ENCODE peak calls at places on chromosomes 12 and 14, in nine cellular contexts. One of them, this sample, is unnamed.

GRCh38 chr14:53432378-53432802 is 279.3 kb upstream of the DDHD1 start:
- DNase-seq in Peyer's patch: no peak
- DNase-seq in GM13977: peak; percentile 63
- DNase-seq in NCI-H2171: no peak
- DNase-seq in activated CD4-positive, alpha-beta memory T cell treated with anti-CD3 and anti-CD28 coated beads, Interleukin-2, amount 10 ng/mL, durations not matched to agents 7 days and 5 days: no peak
- DNase-seq in brain microvascular endothelial cell: peak; percentile 6
- DNase-seq in NCI-H1048: no peak
- DNase-seq in lower leg skin: no peak
- DNase-seq in germinal center: peak; percentile 41
- DNase-seq in this sample: no peak

GRCh38 chr12:100927825-100928224 is 133.2 kb downstream of the ANO4 start:
- DNase-seq in NCI-H2171: no peak
- DNase-seq in NCI-H1048: no peak
- DNase-seq in Peyer's patch: no peak
- DNase-seq in lower leg skin: no peak
- DNase-seq in GM13977: no peak
- DNase-seq in activated CD4-positive, alpha-beta memory T cell treated with anti-CD3 and anti-CD28 coated beads, Interleukin-2, amount 10 ng/mL, durations not matched to agents 7 days and 5 days: no peak
- DNase-seq in germinal center: no peak
- DNase-seq in brain microvascular endothelial cell: peak; percentile 19
- DNase-seq in this sample: no peak

GRCh38 chr14:103101964-103102688 is 7.6 kb downstream of the EXOC3L4 start:
- DNase-seq in activated CD4-positive, alpha-beta memory T cell treated with anti-CD3 and anti-CD28 coated beads, Interleukin-2, amount 10 ng/mL, durations not matched to agents 7 days and 5 days: no peak
- DNase-seq in GM13977: no peak
- DNase-seq in lower leg skin: no peak
- DNase-seq in NCI-H1048: no peak
- DNase-seq in Peyer's patch: no peak
- DNase-seq in brain microvascular endothelial cell: no peak
- DNase-seq in germinal center: no peak
- DNase-seq in NCI-H2171: no peak
- DNase-seq in this sample: no peak

GRCh38 chr12:78473136-78473535 is 391.4 kb upstream of the SYT1 start:
- DNase-seq in NCI-H2171: peak; percentile 21
- DNase-seq in Peyer's patch: no peak
- DNase-seq in NCI-H1048: no peak
- DNase-seq in brain microvascular endothelial cell: peak; percentile 29
- DNase-seq in germinal center: no peak
- DNase-seq in lower leg skin: no peak
- DNase-seq in activated CD4-positive, alpha-beta memory T cell treated with anti-CD3 and anti-CD28 coated beads, Interleukin-2, amount 10 ng/mL, durations not matched to agents 7 days and 5 days: no peak
- DNase-seq in GM13977: no peak
- DNase-seq in this sample: no peak

GRCh38 chr12:68067762-68068376 is 78.6 kb downstream of the IFNG-AS1 start:
- DNase-seq in activated CD4-positive, alpha-beta memory T cell treated with anti-CD3 and anti-CD28 coated beads, Interleukin-2, amount 10 ng/mL, durations not matched to agents 7 days and 5 days: no peak
- DNase-seq in Peyer's patch: no peak
- DNase-seq in lower leg skin: no peak
- DNase-seq in GM13977: no peak
- DNase-seq in brain microvascular endothelial cell: no peak
- DNase-seq in germinal center: no peak
- DNase-seq in NCI-H1048: no peak
- DNase-seq in NCI-H2171: no peak
- DNase-seq in this sample: no peak

GRCh38 chr12:113190761-113191160 is 5.2 kb downstream of the RITA1 start:
- DNase-seq in activated CD4-positive, alpha-beta memory T cell treated with anti-CD3 and anti-CD28 coated beads, Interleukin-2, amount 10 ng/mL, durations not matched to agents 7 days and 5 days: no peak
- DNase-seq in lower leg skin: no peak
- DNase-seq in germinal center: no peak
- DNase-seq in GM13977: no peak
- DNase-seq in NCI-H2171: no peak
- DNase-seq in Peyer's patch: no peak
- DNase-seq in NCI-H1048: no peak
- DNase-seq in brain microvascular endothelial cell: peak; percentile 29
- DNase-seq in this sample: no peak

GRCh38 chr12:81377771-81378170 is 299.9 kb downstream of the ACSS3 start:
- DNase-seq in GM13977: no peak
- DNase-seq in Peyer's patch: no peak
- DNase-seq in brain microvascular endothelial cell: no peak
- DNase-seq in NCI-H1048: no peak
- DNase-seq in activated CD4-positive, alpha-beta memory T cell treated with anti-CD3 and anti-CD28 coated beads, Interleukin-2, amount 10 ng/mL, durations not matched to agents 7 days and 5 days: no peak
- DNase-seq in NCI-H2171: no peak
- DNase-seq in lower leg skin: no peak
- DNase-seq in germinal center: no peak
- DNase-seq in this sample: no peak

GRCh38 chr14:105060751-105061427 is 4.3 kb downstream of the GPR132 start:
- DNase-seq in brain microvascular endothelial cell: no peak
- DNase-seq in NCI-H2171: no peak
- DNase-seq in activated CD4-positive, alpha-beta memory T cell treated with anti-CD3 and anti-CD28 coated beads, Interleukin-2, amount 10 ng/mL, durations not matched to agents 7 days and 5 days: peak; percentile 67
- DNase-seq in GM13977: no peak
- DNase-seq in Peyer's patch: peak; percentile 85
- DNase-seq in NCI-H1048: no peak
- DNase-seq in lower leg skin: peak; percentile 88
- DNase-seq in germinal center: peak; percentile 69
- DNase-seq in this sample: no peak

GRCh38 chr12:111359231-111359913 is 9.5 kb downstream of the PHETA1 start:
- DNase-seq in lower leg skin: no peak
- DNase-seq in brain microvascular endothelial cell: no peak
- DNase-seq in activated CD4-positive, alpha-beta memory T cell treated with anti-CD3 and anti-CD28 coated beads, Interleukin-2, amount 10 ng/mL, durations not matched to agents 7 days and 5 days: peak; percentile 54
- DNase-seq in NCI-H1048: no peak
- DNase-seq in Peyer's patch: no peak
- DNase-seq in NCI-H2171: no peak
- DNase-seq in germinal center: no peak
- DNase-seq in GM13977: no peak
- DNase-seq in this sample: peak; percentile 36

GRCh38 chr12:57724936-57725740 is 13.4 kb downstream of the AGAP2 start:
- DNase-seq in NCI-H1048: no peak
- DNase-seq in activated CD4-positive, alpha-beta memory T cell treated with anti-CD3 and anti-CD28 coated beads, Interleukin-2, amount 10 ng/mL, durations not matched to agents 7 days and 5 days: no peak
- DNase-seq in lower leg skin: peak; percentile 77
- DNase-seq in Peyer's patch: peak; percentile 43
- DNase-seq in GM13977: peak; percentile 14
- DNase-seq in brain microvascular endothelial cell: no peak
- DNase-seq in germinal center: no peak
- DNase-seq in NCI-H2171: no peak
- DNase-seq in this sample: no peak

GRCh38 chr12:73390256-73390655 is 1118.1 kb downstream of the TRHDE start:
- DNase-seq in brain microvascular endothelial cell: no peak
- DNase-seq in NCI-H1048: no peak
- DNase-seq in activated CD4-positive, alpha-beta memory T cell treated with anti-CD3 and anti-CD28 coated beads, Interleukin-2, amount 10 ng/mL, durations not matched to agents 7 days and 5 days: no peak
- DNase-seq in germinal center: no peak
- DNase-seq in Peyer's patch: no peak
- DNase-seq in lower leg skin: no peak
- DNase-seq in GM13977: no peak
- DNase-seq in NCI-H2171: no peak
- DNase-seq in this sample: no peak

GRCh38 chr14:103728721-103729120 is 13.1 kb downstream of the ZFYVE21 start:
- DNase-seq in brain microvascular endothelial cell: no peak
- DNase-seq in activated CD4-positive, alpha-beta memory T cell treated with anti-CD3 and anti-CD28 coated beads, Interleukin-2, amount 10 ng/mL, durations not matched to agents 7 days and 5 days: no peak
- DNase-seq in lower leg skin: no peak
- DNase-seq in GM13977: no peak
- DNase-seq in NCI-H2171: no peak
- DNase-seq in germinal center: no peak
- DNase-seq in NCI-H1048: no peak
- DNase-seq in Peyer's patch: no peak
- DNase-seq in this sample: no peak

GRCh38 chr14:82642425-82642824 is 1108.8 kb upstream of the SEL1L start:
- DNase-seq in NCI-H2171: no peak
- DNase-seq in GM13977: peak; percentile 4
- DNase-seq in NCI-H1048: no peak
- DNase-seq in lower leg skin: no peak
- DNase-seq in activated CD4-positive, alpha-beta memory T cell treated with anti-CD3 and anti-CD28 coated beads, Interleukin-2, amount 10 ng/mL, durations not matched to agents 7 days and 5 days: no peak
- DNase-seq in brain microvascular endothelial cell: no peak
- DNase-seq in germinal center: no peak
- DNase-seq in Peyer's patch: no peak
- DNase-seq in this sample: no peak

GRCh38 chr12:121719926-121720414 is 7.4 kb downstream of the TMEM120B start:
- DNase-seq in NCI-H2171: no peak
- DNase-seq in lower leg skin: no peak
- DNase-seq in activated CD4-positive, alpha-beta memory T cell treated with anti-CD3 and anti-CD28 coated beads, Interleukin-2, amount 10 ng/mL, durations not matched to agents 7 days and 5 days: no peak
- DNase-seq in germinal center: no peak
- DNase-seq in NCI-H1048: no peak
- DNase-seq in GM13977: no peak
- DNase-seq in Peyer's patch: no peak
- DNase-seq in brain microvascular endothelial cell: peak; percentile 89
- DNase-seq in this sample: no peak

GRCh38 chr14:75011356-75012097 is 8.8 kb downstream of the EIF2B2 start:
- DNase-seq in brain microvascular endothelial cell: peak; percentile 66
- DNase-seq in germinal center: no peak
- DNase-seq in activated CD4-positive, alpha-beta memory T cell treated with anti-CD3 and anti-CD28 coated beads, Interleukin-2, amount 10 ng/mL, durations not matched to agents 7 days and 5 days: no peak
- DNase-seq in lower leg skin: no peak
- DNase-seq in NCI-H2171: no peak
- DNase-seq in NCI-H1048: no peak
- DNase-seq in Peyer's patch: no peak
- DNase-seq in GM13977: no peak
- DNase-seq in this sample: no peak

GRCh38 chr12:71356569-71356968 is 83.0 kb upstream of the LGR5 start:
- DNase-seq in GM13977: no peak
- DNase-seq in activated CD4-positive, alpha-beta memory T cell treated with anti-CD3 and anti-CD28 coated beads, Interleukin-2, amount 10 ng/mL, durations not matched to agents 7 days and 5 days: no peak
- DNase-seq in NCI-H1048: no peak
- DNase-seq in germinal center: no peak
- DNase-seq in lower leg skin: no peak
- DNase-seq in Peyer's patch: no peak
- DNase-seq in brain microvascular endothelial cell: no peak
- DNase-seq in NCI-H2171: no peak
- DNase-seq in this sample: no peak

GRCh38 chr12:29510591-29511174 is 13.2 kb upstream of the OVCH1 start:
- DNase-seq in GM13977: no peak
- DNase-seq in germinal center: no peak
- DNase-seq in Peyer's patch: no peak
- DNase-seq in lower leg skin: no peak
- DNase-seq in NCI-H2171: no peak
- DNase-seq in NCI-H1048: no peak
- DNase-seq in activated CD4-positive, alpha-beta memory T cell treated with anti-CD3 and anti-CD28 coated beads, Interleukin-2, amount 10 ng/mL, durations not matched to agents 7 days and 5 days: no peak
- DNase-seq in brain microvascular endothelial cell: no peak
- DNase-seq in this sample: no peak

GRCh38 chr12:57485695-57486094 is 2.2 kb upstream of the MARS1 start:
- DNase-seq in germinal center: no peak
- DNase-seq in NCI-H2171: no peak
- DNase-seq in NCI-H1048: no peak
- DNase-seq in lower leg skin: no peak
- DNase-seq in Peyer's patch: no peak
- DNase-seq in brain microvascular endothelial cell: no peak
- DNase-seq in GM13977: no peak
- DNase-seq in activated CD4-positive, alpha-beta memory T cell treated with anti-CD3 and anti-CD28 coated beads, Interleukin-2, amount 10 ng/mL, durations not matched to agents 7 days and 5 days: no peak
- DNase-seq in this sample: no peak

GRCh38 chr12:31326689-31327659 is 1.0 kb upstream of the SINHCAF start:
- DNase-seq in activated CD4-positive, alpha-beta memory T cell treated with anti-CD3 and anti-CD28 coated beads, Interleukin-2, amount 10 ng/mL, durations not matched to agents 7 days and 5 days: no peak
- DNase-seq in brain microvascular endothelial cell: no peak
- DNase-seq in NCI-H2171: no peak
- DNase-seq in Peyer's patch: no peak
- DNase-seq in lower leg skin: no peak
- DNase-seq in GM13977: no peak
- DNase-seq in germinal center: no peak
- DNase-seq in NCI-H1048: no peak
- DNase-seq in this sample: no peak

GRCh38 chr12:117514016-117514415 is 152.6 kb upstream of the NOS1 start:
- DNase-seq in Peyer's patch: no peak
- DNase-seq in GM13977: no peak
- DNase-seq in activated CD4-positive, alpha-beta memory T cell treated with anti-CD3 and anti-CD28 coated beads, Interleukin-2, amount 10 ng/mL, durations not matched to agents 7 days and 5 days: no peak
- DNase-seq in NCI-H1048: no peak
- DNase-seq in lower leg skin: no peak
- DNase-seq in brain microvascular endothelial cell: no peak
- DNase-seq in NCI-H2171: peak; percentile 73
- DNase-seq in germinal center: no peak
- DNase-seq in this sample: no peak

GRCh38 chr14:69663322-69663686 is 51.9 kb downstream of the SUSD6 start:
- DNase-seq in GM13977: no peak
- DNase-seq in activated CD4-positive, alpha-beta memory T cell treated with anti-CD3 and anti-CD28 coated beads, Interleukin-2, amount 10 ng/mL, durations not matched to agents 7 days and 5 days: no peak
- DNase-seq in germinal center: no peak
- DNase-seq in Peyer's patch: no peak
- DNase-seq in NCI-H2171: no peak
- DNase-seq in lower leg skin: peak; percentile 45
- DNase-seq in NCI-H1048: no peak
- DNase-seq in brain microvascular endothelial cell: no peak
- DNase-seq in this sample: no peak

GRCh38 chr12:53145383-53145782 is 35.1 kb upstream of the ZNF740 start:
- DNase-seq in NCI-H1048: no peak
- DNase-seq in GM13977: no peak
- DNase-seq in activated CD4-positive, alpha-beta memory T cell treated with anti-CD3 and anti-CD28 coated beads, Interleukin-2, amount 10 ng/mL, durations not matched to agents 7 days and 5 days: no peak
- DNase-seq in lower leg skin: peak; percentile 49
- DNase-seq in germinal center: no peak
- DNase-seq in brain microvascular endothelial cell: no peak
- DNase-seq in Peyer's patch: peak; percentile 58
- DNase-seq in NCI-H2171: no peak
- DNase-seq in this sample: no peak

GRCh38 chr14:63910593-63911363 is 58.0 kb downstream of the SYNE2 start:
- DNase-seq in NCI-H1048: no peak
- DNase-seq in NCI-H2171: no peak
- DNase-seq in lower leg skin: no peak
- DNase-seq in brain microvascular endothelial cell: no peak
- DNase-seq in Peyer's patch: no peak
- DNase-seq in GM13977: peak; percentile 18
- DNase-seq in germinal center: no peak
- DNase-seq in activated CD4-positive, alpha-beta memory T cell treated with anti-CD3 and anti-CD28 coated beads, Interleukin-2, amount 10 ng/mL, durations not matched to agents 7 days and 5 days: no peak
- DNase-seq in this sample: no peak

GRCh38 chr14:99378782-99379214 is 101.9 kb downstream of the SETD3 start:
- DNase-seq in Peyer's patch: no peak
- DNase-seq in brain microvascular endothelial cell: peak; percentile 60
- DNase-seq in NCI-H2171: no peak
- DNase-seq in NCI-H1048: no peak
- DNase-seq in germinal center: no peak
- DNase-seq in lower leg skin: no peak
- DNase-seq in activated CD4-positive, alpha-beta memory T cell treated with anti-CD3 and anti-CD28 coated beads, Interleukin-2, amount 10 ng/mL, durations not matched to agents 7 days and 5 days: no peak
- DNase-seq in GM13977: no peak
- DNase-seq in this sample: no peak

GRCh38 chr12:109916045-109916444 is 16.0 kb downstream of the TCHP start:
- DNase-seq in NCI-H1048: no peak
- DNase-seq in GM13977: no peak
- DNase-seq in NCI-H2171: no peak
- DNase-seq in brain microvascular endothelial cell: no peak
- DNase-seq in lower leg skin: no peak
- DNase-seq in activated CD4-positive, alpha-beta memory T cell treated with anti-CD3 and anti-CD28 coated beads, Interleukin-2, amount 10 ng/mL, durations not matched to agents 7 days and 5 days: no peak
- DNase-seq in germinal center: no peak
- DNase-seq in Peyer's patch: no peak
- DNase-seq in this sample: no peak

GRCh38 chr12:128818065-128819022 is 5.4 kb downstream of the SLC15A4 start:
- DNase-seq in germinal center: no peak
- DNase-seq in NCI-H2171: no peak
- DNase-seq in activated CD4-positive, alpha-beta memory T cell treated with anti-CD3 and anti-CD28 coated beads, Interleukin-2, amount 10 ng/mL, durations not matched to agents 7 days and 5 days: no peak
- DNase-seq in Peyer's patch: no peak
- DNase-seq in lower leg skin: no peak
- DNase-seq in GM13977: peak; percentile 58
- DNase-seq in NCI-H1048: no peak
- DNase-seq in brain microvascular endothelial cell: peak; percentile 71
- DNase-seq in this sample: no peak

GRCh38 chr12:91890742-91891141 is 254.9 kb downstream of the BTG1 start:
- DNase-seq in Peyer's patch: no peak
- DNase-seq in lower leg skin: no peak
- DNase-seq in activated CD4-positive, alpha-beta memory T cell treated with anti-CD3 and anti-CD28 coated beads, Interleukin-2, amount 10 ng/mL, durations not matched to agents 7 days and 5 days: no peak
- DNase-seq in NCI-H1048: no peak
- DNase-seq in GM13977: no peak
- DNase-seq in brain microvascular endothelial cell: no peak
- DNase-seq in NCI-H2171: no peak
- DNase-seq in germinal center: no peak
- DNase-seq in this sample: no peak

GRCh38 chr12:9646794-9647622 is 22.5 kb upstream of the CLEC2D start:
- DNase-seq in NCI-H1048: no peak
- DNase-seq in activated CD4-positive, alpha-beta memory T cell treated with anti-CD3 and anti-CD28 coated beads, Interleukin-2, amount 10 ng/mL, durations not matched to agents 7 days and 5 days: no peak
- DNase-seq in lower leg skin: no peak
- DNase-seq in NCI-H2171: no peak
- DNase-seq in GM13977: no peak
- DNase-seq in germinal center: no peak
- DNase-seq in Peyer's patch: no peak
- DNase-seq in brain microvascular endothelial cell: no peak
- DNase-seq in this sample: no peak

GRCh38 chr14:104688755-104689619 is at the start of gene INF2:
- DNase-seq in brain microvascular endothelial cell: no peak
- DNase-seq in germinal center: peak; percentile 89
- DNase-seq in NCI-H2171: peak; percentile 54
- DNase-seq in GM13977: peak; percentile 96
- DNase-seq in activated CD4-positive, alpha-beta memory T cell treated with anti-CD3 and anti-CD28 coated beads, Interleukin-2, amount 10 ng/mL, durations not matched to agents 7 days and 5 days: peak; percentile 59
- DNase-seq in Peyer's patch: peak; percentile 84
- DNase-seq in lower leg skin: no peak
- DNase-seq in NCI-H1048: no peak
- DNase-seq in this sample: no peak

GRCh38 chr12:58757422-58757821 is 162.9 kb downstream of the LRIG3 start:
- DNase-seq in activated CD4-positive, alpha-beta memory T cell treated with anti-CD3 and anti-CD28 coated beads, Interleukin-2, amount 10 ng/mL, durations not matched to agents 7 days and 5 days: no peak
- DNase-seq in germinal center: no peak
- DNase-seq in Peyer's patch: no peak
- DNase-seq in NCI-H1048: no peak
- DNase-seq in NCI-H2171: no peak
- DNase-seq in lower leg skin: no peak
- DNase-seq in brain microvascular endothelial cell: peak; percentile 95
- DNase-seq in GM13977: no peak
- DNase-seq in this sample: no peak

GRCh38 chr12:24133385-24133784 is 183.9 kb upstream of the SOX5 start:
- DNase-seq in lower leg skin: no peak
- DNase-seq in brain microvascular endothelial cell: no peak
- DNase-seq in Peyer's patch: no peak
- DNase-seq in NCI-H1048: no peak
- DNase-seq in GM13977: no peak
- DNase-seq in germinal center: no peak
- DNase-seq in NCI-H2171: peak; percentile 36
- DNase-seq in activated CD4-positive, alpha-beta memory T cell treated with anti-CD3 and anti-CD28 coated beads, Interleukin-2, amount 10 ng/mL, durations not matched to agents 7 days and 5 days: no peak
- DNase-seq in this sample: no peak

This sample was measured in tibial artery.